ENCODE peak calls at places on chromosomes 12 and 14, in nine cellular contexts. One of them, this sample, is unnamed.

GRCh38 chr14:51093371-51094281 is 1.3 kb downstream of the TRIM9 start:
- DNase-seq in AG10803: no peak
- DNase-seq in fibroblast of lung: peak
- DNase-seq in NB4: no peak
- DNase-seq in mesothelial cell of epicardium: no peak
- DNase-seq in ascending aorta: peak
- DNase-seq in WTC11: peak
- DNase-seq in fibroblast of the aortic adventitia: no peak
- DNase-seq in fibroblast of pulmonary artery: no peak
- DNase-seq in this sample: peak

GRCh38 chr12:39145175-39145999 is 240.0 kb upstream of the CPNE8 start:
- DNase-seq in AG10803: peak
- DNase-seq in fibroblast of lung: no peak
- DNase-seq in NB4: no peak
- DNase-seq in mesothelial cell of epicardium: no peak
- DNase-seq in ascending aorta: no peak
- DNase-seq in WTC11: peak
- DNase-seq in fibroblast of the aortic adventitia: peak
- DNase-seq in fibroblast of pulmonary artery: peak
- DNase-seq in this sample: peak

GRCh38 chr12:54300732-54301427 is at the start of gene NFE2:
- DNase-seq in AG10803: peak
- DNase-seq in fibroblast of lung: peak
- DNase-seq in NB4: peak
- DNase-seq in mesothelial cell of epicardium: peak
- DNase-seq in ascending aorta: peak
- DNase-seq in WTC11: peak
- DNase-seq in fibroblast of the aortic adventitia: peak
- DNase-seq in fibroblast of pulmonary artery: peak
- DNase-seq in this sample: peak

GRCh38 chr12:124898200-124898950 is 16.1 kb downstream of the UBC start:
- DNase-seq in AG10803: no peak
- DNase-seq in fibroblast of lung: peak
- DNase-seq in NB4: peak
- DNase-seq in mesothelial cell of epicardium: no peak
- DNase-seq in ascending aorta: no peak
- DNase-seq in WTC11: peak
- DNase-seq in fibroblast of the aortic adventitia: peak
- DNase-seq in fibroblast of pulmonary artery: peak
- DNase-seq in this sample: peak

GRCh38 chr14:39417014-39417413 is 15.2 kb downstream of the FBXO33 start:
- DNase-seq in AG10803: peak
- DNase-seq in fibroblast of lung: no peak
- DNase-seq in NB4: peak
- DNase-seq in mesothelial cell of epicardium: no peak
- DNase-seq in ascending aorta: no peak
- DNase-seq in WTC11: peak
- DNase-seq in fibroblast of the aortic adventitia: peak
- DNase-seq in fibroblast of pulmonary artery: peak
- DNase-seq in this sample: no peak

GRCh38 chr12:93387780-93388179 is 10.1 kb downstream of the NUDT4 start:
- DNase-seq in AG10803: peak
- DNase-seq in fibroblast of lung: peak
- DNase-seq in NB4: no peak
- DNase-seq in mesothelial cell of epicardium: no peak
- DNase-seq in ascending aorta: no peak
- DNase-seq in WTC11: no peak
- DNase-seq in fibroblast of the aortic adventitia: peak
- DNase-seq in fibroblast of pulmonary artery: peak
- DNase-seq in this sample: no peak

GRCh38 chr14:102931580-102932285 is 9.3 kb downstream of the AMN start:
- DNase-seq in AG10803: no peak
- DNase-seq in fibroblast of lung: no peak
- DNase-seq in NB4: no peak
- DNase-seq in mesothelial cell of epicardium: no peak
- DNase-seq in ascending aorta: no peak
- DNase-seq in WTC11: no peak
- DNase-seq in fibroblast of the aortic adventitia: no peak
- DNase-seq in fibroblast of pulmonary artery: no peak
- DNase-seq in this sample: no peak

GRCh38 chr12:50400638-50401382 is at the start of gene LARP4:
- DNase-seq in AG10803: peak
- DNase-seq in fibroblast of lung: peak
- DNase-seq in NB4: peak
- DNase-seq in mesothelial cell of epicardium: peak
- DNase-seq in ascending aorta: peak
- DNase-seq in WTC11: peak
- DNase-seq in fibroblast of the aortic adventitia: peak
- DNase-seq in fibroblast of pulmonary artery: peak
- DNase-seq in this sample: peak

GRCh38 chr12:6845395-6845794 is 4.7 kb downstream of the GNB3 start:
- DNase-seq in AG10803: no peak
- DNase-seq in fibroblast of lung: no peak
- DNase-seq in NB4: no peak
- DNase-seq in mesothelial cell of epicardium: no peak
- DNase-seq in ascending aorta: no peak
- DNase-seq in WTC11: no peak
- DNase-seq in fibroblast of the aortic adventitia: no peak
- DNase-seq in fibroblast of pulmonary artery: no peak
- DNase-seq in this sample: no peak

GRCh38 chr12:120720972-120721801 is 4.4 kb upstream of the ACADS start:
- DNase-seq in AG10803: no peak
- DNase-seq in fibroblast of lung: no peak
- DNase-seq in NB4: no peak
- DNase-seq in mesothelial cell of epicardium: no peak
- DNase-seq in ascending aorta: no peak
- DNase-seq in WTC11: no peak
- DNase-seq in fibroblast of the aortic adventitia: no peak
- DNase-seq in fibroblast of pulmonary artery: no peak
- DNase-seq in this sample: no peak

GRCh38 chr14:103260629-103261124 is 73.4 kb upstream of the EIF5 start:
- DNase-seq in AG10803: peak
- DNase-seq in fibroblast of lung: peak
- DNase-seq in NB4: no peak
- DNase-seq in mesothelial cell of epicardium: no peak
- DNase-seq in ascending aorta: peak
- DNase-seq in WTC11: no peak
- DNase-seq in fibroblast of the aortic adventitia: peak
- DNase-seq in fibroblast of pulmonary artery: peak
- DNase-seq in this sample: no peak

GRCh38 chr14:80587096-80587724 is 354.3 kb downstream of the CEP128 start:
- DNase-seq in AG10803: peak
- DNase-seq in fibroblast of lung: peak
- DNase-seq in NB4: peak
- DNase-seq in mesothelial cell of epicardium: no peak
- DNase-seq in ascending aorta: no peak
- DNase-seq in WTC11: no peak
- DNase-seq in fibroblast of the aortic adventitia: peak
- DNase-seq in fibroblast of pulmonary artery: peak
- DNase-seq in this sample: no peak

GRCh38 chr12:24975425-24975824 is 26.5 kb upstream of the BCAT1 start:
- DNase-seq in AG10803: no peak
- DNase-seq in fibroblast of lung: no peak
- DNase-seq in NB4: no peak
- DNase-seq in mesothelial cell of epicardium: no peak
- DNase-seq in ascending aorta: no peak
- DNase-seq in WTC11: no peak
- DNase-seq in fibroblast of the aortic adventitia: peak
- DNase-seq in fibroblast of pulmonary artery: no peak
- DNase-seq in this sample: no peak

GRCh38 chr12:14213542-14213941 is 151.9 kb upstream of the ATF7IP start:
- DNase-seq in AG10803: no peak
- DNase-seq in fibroblast of lung: no peak
- DNase-seq in NB4: no peak
- DNase-seq in mesothelial cell of epicardium: no peak
- DNase-seq in ascending aorta: no peak
- DNase-seq in WTC11: no peak
- DNase-seq in fibroblast of the aortic adventitia: no peak
- DNase-seq in fibroblast of pulmonary artery: no peak
- DNase-seq in this sample: no peak

GRCh38 chr12:119603767-119604166 is 10.2 kb downstream of the TMEM233 start:
- DNase-seq in AG10803: no peak
- DNase-seq in fibroblast of lung: no peak
- DNase-seq in NB4: no peak
- DNase-seq in mesothelial cell of epicardium: no peak
- DNase-seq in ascending aorta: no peak
- DNase-seq in WTC11: no peak
- DNase-seq in fibroblast of the aortic adventitia: peak
- DNase-seq in fibroblast of pulmonary artery: no peak
- DNase-seq in this sample: no peak

GRCh38 chr12:106433055-106433454 is 75.5 kb downstream of the POLR3B start:
- DNase-seq in AG10803: no peak
- DNase-seq in fibroblast of lung: no peak
- DNase-seq in NB4: no peak
- DNase-seq in mesothelial cell of epicardium: no peak
- DNase-seq in ascending aorta: no peak
- DNase-seq in WTC11: no peak
- DNase-seq in fibroblast of the aortic adventitia: no peak
- DNase-seq in fibroblast of pulmonary artery: no peak
- DNase-seq in this sample: no peak
- TF ChIP-seq CTCF in AG10803: no peak
- TF ChIP-seq CTCF in fibroblast of lung: no peak
- TF ChIP-seq CTCF in NB4: no peak
- TF ChIP-seq CTCF in mesothelial cell of epicardium: no peak
- TF ChIP-seq CTCF in ascending aorta: no peak
- TF ChIP-seq CTCF in WTC11: no peak
- TF ChIP-seq CTCF in fibroblast of the aortic adventitia: no peak
- TF ChIP-seq CTCF in fibroblast of pulmonary artery: no peak
- TF ChIP-seq CTCF in this sample: no peak

GRCh38 chr12:92297932-92298681 is 152.5 kb upstream of the BTG1 start:
- DNase-seq in AG10803: peak
- DNase-seq in fibroblast of lung: peak
- DNase-seq in NB4: no peak
- DNase-seq in mesothelial cell of epicardium: no peak
- DNase-seq in ascending aorta: no peak
- DNase-seq in WTC11: no peak
- DNase-seq in fibroblast of the aortic adventitia: peak
- DNase-seq in fibroblast of pulmonary artery: peak
- DNase-seq in this sample: no peak

GRCh38 chr12:92297405-92297804 is 151.8 kb upstream of the BTG1 start:
- DNase-seq in AG10803: no peak
- DNase-seq in fibroblast of lung: no peak
- DNase-seq in NB4: no peak
- DNase-seq in mesothelial cell of epicardium: no peak
- DNase-seq in ascending aorta: no peak
- DNase-seq in WTC11: no peak
- DNase-seq in fibroblast of the aortic adventitia: no peak
- DNase-seq in fibroblast of pulmonary artery: no peak
- DNase-seq in this sample: no peak

GRCh38 chr12:92295523-92295922 is 149.9 kb upstream of the BTG1 start:
- DNase-seq in AG10803: peak
- DNase-seq in fibroblast of lung: no peak
- DNase-seq in NB4: no peak
- DNase-seq in mesothelial cell of epicardium: no peak
- DNase-seq in ascending aorta: no peak
- DNase-seq in WTC11: no peak
- DNase-seq in fibroblast of the aortic adventitia: peak
- DNase-seq in fibroblast of pulmonary artery: peak
- DNase-seq in this sample: no peak

GRCh38 chr12:92292016-92292415 is 146.4 kb upstream of the BTG1 start:
- DNase-seq in AG10803: peak
- DNase-seq in fibroblast of lung: peak
- DNase-seq in NB4: no peak
- DNase-seq in mesothelial cell of epicardium: no peak
- DNase-seq in ascending aorta: no peak
- DNase-seq in WTC11: no peak
- DNase-seq in fibroblast of the aortic adventitia: no peak
- DNase-seq in fibroblast of pulmonary artery: no peak
- DNase-seq in this sample: no peak

GRCh38 chr12:92294676-92295440 is 149.2 kb upstream of the BTG1 start:
- DNase-seq in AG10803: peak
- DNase-seq in fibroblast of lung: no peak
- DNase-seq in NB4: no peak
- DNase-seq in mesothelial cell of epicardium: no peak
- DNase-seq in ascending aorta: no peak
- DNase-seq in WTC11: no peak
- DNase-seq in fibroblast of the aortic adventitia: peak
- DNase-seq in fibroblast of pulmonary artery: peak
- DNase-seq in this sample: no peak
- TF ChIP-seq CTCF in AG10803: no peak
- TF ChIP-seq CTCF in fibroblast of lung: no peak
- TF ChIP-seq CTCF in NB4: no peak
- TF ChIP-seq CTCF in mesothelial cell of epicardium: no peak
- TF ChIP-seq CTCF in ascending aorta: no peak
- TF ChIP-seq CTCF in WTC11: no peak
- TF ChIP-seq CTCF in fibroblast of the aortic adventitia: no peak
- TF ChIP-seq CTCF in fibroblast of pulmonary artery: no peak
- TF ChIP-seq CTCF in this sample: no peak

GRCh38 chr12:41621288-41621687 is 433.2 kb downstream of the PDZRN4 start:
- DNase-seq in AG10803: no peak
- DNase-seq in fibroblast of lung: no peak
- DNase-seq in NB4: no peak
- DNase-seq in mesothelial cell of epicardium: no peak
- DNase-seq in ascending aorta: no peak
- DNase-seq in WTC11: no peak
- DNase-seq in fibroblast of the aortic adventitia: no peak
- DNase-seq in fibroblast of pulmonary artery: no peak
- DNase-seq in this sample: no peak
- TF ChIP-seq CTCF in AG10803: no peak
- TF ChIP-seq CTCF in fibroblast of lung: no peak
- TF ChIP-seq CTCF in NB4: no peak
- TF ChIP-seq CTCF in mesothelial cell of epicardium: no peak
- TF ChIP-seq CTCF in ascending aorta: no peak
- TF ChIP-seq CTCF in WTC11: no peak
- TF ChIP-seq CTCF in fibroblast of the aortic adventitia: no peak
- TF ChIP-seq CTCF in fibroblast of pulmonary artery: no peak
- TF ChIP-seq CTCF in this sample: no peak

DNA sequence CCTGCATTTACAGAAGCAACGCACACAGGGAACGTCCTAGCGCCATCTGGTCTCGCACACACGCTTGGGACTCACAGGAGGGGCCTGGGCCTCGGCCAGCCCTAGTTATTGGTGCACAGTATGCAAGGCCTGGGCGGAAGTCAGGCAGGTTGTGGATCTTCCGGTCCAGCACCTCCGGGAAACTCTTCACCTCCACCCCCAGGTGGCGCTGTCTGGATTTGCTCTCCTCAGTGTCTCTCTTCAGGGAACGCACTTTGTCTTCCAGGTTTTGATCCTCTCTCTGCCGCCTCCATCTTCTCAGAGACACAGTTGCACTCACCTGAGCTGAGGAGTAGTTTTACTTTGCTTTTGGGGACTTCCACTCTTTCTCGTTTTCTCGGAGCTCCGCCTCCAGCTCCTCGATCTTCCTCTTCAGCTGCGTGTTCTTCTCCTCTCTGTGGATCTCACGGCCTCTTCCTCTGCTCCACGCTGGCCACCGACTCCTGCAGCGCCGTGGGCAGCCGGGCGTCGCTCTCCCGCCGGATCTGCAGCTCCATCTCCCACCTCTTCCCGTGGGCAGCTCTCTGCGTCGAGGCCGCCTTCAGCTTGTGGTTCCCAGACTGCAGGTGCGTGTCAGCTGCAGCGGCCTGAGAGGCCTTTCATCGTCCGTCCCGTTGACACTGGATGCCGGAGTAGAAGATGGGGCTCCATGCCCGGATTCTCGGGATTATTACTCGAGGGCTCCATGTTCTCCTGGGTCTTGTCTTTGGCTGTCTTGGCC is 933.8 kb downstream of the TMEM121 start:
- DNase-seq in AG10803: no peak
- DNase-seq in fibroblast of lung: no peak
- DNase-seq in NB4: peak
- DNase-seq in mesothelial cell of epicardium: no peak
- DNase-seq in ascending aorta: no peak
- DNase-seq in WTC11: peak
- DNase-seq in fibroblast of the aortic adventitia: no peak
- DNase-seq in fibroblast of pulmonary artery: no peak
- DNase-seq in this sample: no peak
- TF ChIP-seq CTCF in AG10803: no peak
- TF ChIP-seq CTCF in fibroblast of lung: no peak
- TF ChIP-seq CTCF in NB4: peak
- TF ChIP-seq CTCF in mesothelial cell of epicardium: peak
- TF ChIP-seq CTCF in ascending aorta: no peak
- TF ChIP-seq CTCF in WTC11: no peak
- TF ChIP-seq CTCF in fibroblast of the aortic adventitia: no peak
- TF ChIP-seq CTCF in fibroblast of pulmonary artery: no peak
- TF ChIP-seq CTCF in this sample: no peak

This sample was measured in glutamatergic neuron.